ENCODE peak calls at places on chromosomes 6 and 20, in ten cellular contexts. One of them, this sample, is unnamed.

GRCh38 chr6:14549319-14549770 is 431.8 kb downstream of the CD83 start:
- DNase-seq in MM.1S: no peak
- DNase-seq in esophagus muscularis mucosa: no peak
- DNase-seq in HFF-Myc: no peak
- DNase-seq in psoas muscle: no peak
- DNase-seq in K562: no peak
- DNase-seq in IMR-90: no peak
- DNase-seq in AG04450: no peak
- DNase-seq in CD4-positive, alpha-beta memory T cell: no peak
- DNase-seq in PC-9: no peak
- DNase-seq in this sample: no peak

GRCh38 chr20:44409132-44409600 is 53.7 kb downstream of the HNF4A start:
- DNase-seq in IMR-90: peak
- DNase-seq in psoas muscle: no peak
- DNase-seq in PC-9: no peak
- DNase-seq in HFF-Myc: no peak
- DNase-seq in esophagus muscularis mucosa: no peak
- DNase-seq in CD4-positive, alpha-beta memory T cell: no peak
- DNase-seq in MM.1S: no peak
- DNase-seq in AG04450: no peak
- DNase-seq in K562: no peak
- DNase-seq in this sample: no peak

GRCh38 chr6:35213824-35214756 is at the start of gene SCUBE3:
- DNase-seq in IMR-90: peak
- DNase-seq in psoas muscle: no peak
- DNase-seq in CD4-positive, alpha-beta memory T cell: no peak
- DNase-seq in PC-9: peak
- DNase-seq in AG04450: no peak
- DNase-seq in K562: peak
- DNase-seq in MM.1S: no peak
- DNase-seq in HFF-Myc: no peak
- DNase-seq in esophagus muscularis mucosa: no peak
- DNase-seq in this sample: no peak

GRCh38 chr20:25525857-25526256 is 59.5 kb downstream of the NINL start:
- DNase-seq in IMR-90: peak
- DNase-seq in HFF-Myc: peak
- DNase-seq in esophagus muscularis mucosa: no peak
- DNase-seq in AG04450: peak
- DNase-seq in PC-9: peak
- DNase-seq in K562: no peak
- DNase-seq in psoas muscle: no peak
- DNase-seq in CD4-positive, alpha-beta memory T cell: no peak
- DNase-seq in MM.1S: no peak
- DNase-seq in this sample: no peak

GRCh38 chr6:31892821-31893220 is 4.7 kb downstream of the EHMT2 start:
- DNase-seq in IMR-90: no peak
- DNase-seq in CD4-positive, alpha-beta memory T cell: no peak
- DNase-seq in HFF-Myc: no peak
- DNase-seq in AG04450: no peak
- DNase-seq in esophagus muscularis mucosa: no peak
- DNase-seq in PC-9: no peak
- DNase-seq in K562: no peak
- DNase-seq in MM.1S: no peak
- DNase-seq in psoas muscle: no peak
- DNase-seq in this sample: no peak

GRCh38 chr20:51221791-51222408 is 199.0 kb upstream of the KCNG1 start:
- DNase-seq in IMR-90: peak
- DNase-seq in K562: no peak
- DNase-seq in MM.1S: no peak
- DNase-seq in esophagus muscularis mucosa: no peak
- DNase-seq in HFF-Myc: no peak
- DNase-seq in psoas muscle: peak
- DNase-seq in PC-9: peak
- DNase-seq in CD4-positive, alpha-beta memory T cell: no peak
- DNase-seq in AG04450: peak
- DNase-seq in this sample: no peak

GRCh38 chr20:61331542-61331941 is 79.5 kb downstream of the CDH4 start:
- DNase-seq in IMR-90: no peak
- DNase-seq in esophagus muscularis mucosa: peak
- DNase-seq in AG04450: no peak
- DNase-seq in PC-9: no peak
- DNase-seq in K562: no peak
- DNase-seq in CD4-positive, alpha-beta memory T cell: no peak
- DNase-seq in psoas muscle: no peak
- DNase-seq in HFF-Myc: no peak
- DNase-seq in MM.1S: no peak
- DNase-seq in this sample: no peak

GRCh38 chr6:70707893-70708292 is 40.2 kb downstream of the SMAP1 start:
- DNase-seq in esophagus muscularis mucosa: no peak
- DNase-seq in MM.1S: no peak
- DNase-seq in CD4-positive, alpha-beta memory T cell: no peak
- DNase-seq in PC-9: no peak
- DNase-seq in K562: no peak
- DNase-seq in AG04450: no peak
- DNase-seq in IMR-90: no peak
- DNase-seq in psoas muscle: no peak
- DNase-seq in HFF-Myc: no peak
- DNase-seq in this sample: no peak

GRCh38 chr6:164640946-164641345 is 668.5 kb downstream of the C6orf118 start:
- DNase-seq in CD4-positive, alpha-beta memory T cell: no peak
- DNase-seq in esophagus muscularis mucosa: no peak
- DNase-seq in HFF-Myc: no peak
- DNase-seq in K562: no peak
- DNase-seq in PC-9: no peak
- DNase-seq in AG04450: no peak
- DNase-seq in MM.1S: peak
- DNase-seq in IMR-90: no peak
- DNase-seq in psoas muscle: no peak
- DNase-seq in this sample: no peak

GRCh38 chr6:153872946-153873345 is 166.1 kb upstream of the OPRM1 start:
- DNase-seq in CD4-positive, alpha-beta memory T cell: no peak
- DNase-seq in PC-9: no peak
- DNase-seq in psoas muscle: no peak
- DNase-seq in esophagus muscularis mucosa: no peak
- DNase-seq in IMR-90: no peak
- DNase-seq in HFF-Myc: no peak
- DNase-seq in AG04450: no peak
- DNase-seq in K562: no peak
- DNase-seq in MM.1S: no peak
- DNase-seq in this sample: no peak
- H3K4me3 ChIP-seq in CD4-positive, alpha-beta memory T cell: no peak
- H3K4me3 ChIP-seq in PC-9: no peak
- H3K4me3 ChIP-seq in psoas muscle: no peak
- H3K4me3 ChIP-seq in esophagus muscularis mucosa: no peak
- H3K4me3 ChIP-seq in IMR-90: no peak
- H3K4me3 ChIP-seq in HFF-Myc: no peak
- H3K4me3 ChIP-seq in AG04450: no peak
- H3K4me3 ChIP-seq in K562: no peak
- H3K4me3 ChIP-seq in MM.1S: no peak
- H3K4me3 ChIP-seq in this sample: no peak

GRCh38 chr20:63741676-63742380 is 2.3 kb downstream of the SLC2A4RG start:
- DNase-seq in K562: peak
- DNase-seq in CD4-positive, alpha-beta memory T cell: no peak
- DNase-seq in PC-9: no peak
- DNase-seq in psoas muscle: peak
- DNase-seq in AG04450: no peak
- DNase-seq in IMR-90: no peak
- DNase-seq in esophagus muscularis mucosa: no peak
- DNase-seq in HFF-Myc: no peak
- DNase-seq in MM.1S: no peak
- DNase-seq in this sample: peak
- H3K4me3 ChIP-seq in K562: peak
- H3K4me3 ChIP-seq in CD4-positive, alpha-beta memory T cell: no peak
- H3K4me3 ChIP-seq in PC-9: peak
- H3K4me3 ChIP-seq in psoas muscle: peak
- H3K4me3 ChIP-seq in AG04450: peak
- H3K4me3 ChIP-seq in IMR-90: peak
- H3K4me3 ChIP-seq in esophagus muscularis mucosa: no peak
- H3K4me3 ChIP-seq in HFF-Myc: peak
- H3K4me3 ChIP-seq in MM.1S: no peak
- H3K4me3 ChIP-seq in this sample: peak

GRCh38 chr6:144660545-144660944 is 375.4 kb downstream of the UTRN start:
- DNase-seq in esophagus muscularis mucosa: no peak
- DNase-seq in AG04450: no peak
- DNase-seq in psoas muscle: no peak
- DNase-seq in MM.1S: no peak
- DNase-seq in K562: no peak
- DNase-seq in CD4-positive, alpha-beta memory T cell: no peak
- DNase-seq in PC-9: no peak
- DNase-seq in IMR-90: no peak
- DNase-seq in HFF-Myc: no peak
- DNase-seq in this sample: no peak

GRCh38 chr6:144657691-144658090 is 372.6 kb downstream of the UTRN start:
- DNase-seq in K562: no peak
- DNase-seq in MM.1S: no peak
- DNase-seq in psoas muscle: no peak
- DNase-seq in HFF-Myc: no peak
- DNase-seq in CD4-positive, alpha-beta memory T cell: no peak
- DNase-seq in PC-9: no peak
- DNase-seq in AG04450: no peak
- DNase-seq in esophagus muscularis mucosa: no peak
- DNase-seq in IMR-90: no peak
- DNase-seq in this sample: no peak

GRCh38 chr6:144659202-144659731 is 374.1 kb downstream of the UTRN start:
- DNase-seq in AG04450: no peak
- DNase-seq in MM.1S: peak
- DNase-seq in CD4-positive, alpha-beta memory T cell: peak
- DNase-seq in K562: no peak
- DNase-seq in psoas muscle: no peak
- DNase-seq in PC-9: no peak
- DNase-seq in HFF-Myc: no peak
- DNase-seq in esophagus muscularis mucosa: no peak
- DNase-seq in IMR-90: peak
- DNase-seq in this sample: no peak

GRCh38 chr6:144661101-144661806 is 376.1 kb downstream of the UTRN start:
- DNase-seq in esophagus muscularis mucosa: no peak
- DNase-seq in PC-9: no peak
- DNase-seq in CD4-positive, alpha-beta memory T cell: no peak
- DNase-seq in K562: no peak
- DNase-seq in AG04450: no peak
- DNase-seq in psoas muscle: no peak
- DNase-seq in IMR-90: peak
- DNase-seq in MM.1S: no peak
- DNase-seq in HFF-Myc: no peak
- DNase-seq in this sample: no peak

GRCh38 chr6:144659735-144660246 is 374.7 kb downstream of the UTRN start:
- DNase-seq in PC-9: no peak
- DNase-seq in HFF-Myc: no peak
- DNase-seq in CD4-positive, alpha-beta memory T cell: no peak
- DNase-seq in esophagus muscularis mucosa: no peak
- DNase-seq in AG04450: no peak
- DNase-seq in IMR-90: no peak
- DNase-seq in K562: no peak
- DNase-seq in psoas muscle: no peak
- DNase-seq in MM.1S: no peak
- DNase-seq in this sample: no peak
- H3K4me3 ChIP-seq in PC-9: no peak
- H3K4me3 ChIP-seq in HFF-Myc: no peak
- H3K4me3 ChIP-seq in CD4-positive, alpha-beta memory T cell: no peak
- H3K4me3 ChIP-seq in esophagus muscularis mucosa: no peak
- H3K4me3 ChIP-seq in AG04450: no peak
- H3K4me3 ChIP-seq in IMR-90: no peak
- H3K4me3 ChIP-seq in K562: no peak
- H3K4me3 ChIP-seq in psoas muscle: no peak
- H3K4me3 ChIP-seq in MM.1S: no peak
- H3K4me3 ChIP-seq in this sample: no peak

DNA sequence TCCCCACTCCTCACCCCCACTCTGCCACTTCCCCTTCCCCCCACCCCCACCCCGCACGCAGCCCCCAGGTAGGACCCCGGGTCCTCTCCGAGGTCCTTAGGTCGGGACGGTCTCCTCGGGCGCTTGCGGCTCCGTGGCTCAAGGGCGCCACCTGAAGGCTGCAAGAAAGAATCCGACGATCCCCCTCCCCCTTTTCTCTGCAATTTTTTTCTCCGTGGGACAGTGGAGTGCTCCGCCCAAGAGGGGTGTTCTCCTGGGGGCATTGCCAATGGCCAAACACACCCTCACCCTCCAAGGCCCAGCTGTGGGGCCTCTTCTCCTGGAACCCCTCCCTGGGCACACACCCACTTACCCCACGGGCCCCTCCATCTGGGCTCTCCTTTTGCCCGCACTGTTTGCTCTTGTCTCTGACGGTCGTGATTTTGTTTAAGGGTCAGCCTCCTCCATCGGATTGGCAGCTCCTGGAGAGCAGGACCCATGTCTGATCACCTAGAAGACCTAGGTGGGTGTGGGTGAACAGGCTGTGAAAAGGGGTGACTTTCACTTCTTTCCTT is 1.1 kb upstream of the TMEM74B start:
- DNase-seq in esophagus muscularis mucosa: no peak
- DNase-seq in CD4-positive, alpha-beta memory T cell: peak
- DNase-seq in AG04450: no peak
- DNase-seq in MM.1S: peak
- DNase-seq in HFF-Myc: no peak
- DNase-seq in psoas muscle: no peak
- DNase-seq in K562: peak
- DNase-seq in IMR-90: peak
- DNase-seq in PC-9: peak
- DNase-seq in this sample: no peak
- H3K4me3 ChIP-seq in esophagus muscularis mucosa: peak
- H3K4me3 ChIP-seq in CD4-positive, alpha-beta memory T cell: no peak
- H3K4me3 ChIP-seq in AG04450: peak
- H3K4me3 ChIP-seq in MM.1S: peak
- H3K4me3 ChIP-seq in HFF-Myc: no peak
- H3K4me3 ChIP-seq in psoas muscle: peak
- H3K4me3 ChIP-seq in K562: peak
- H3K4me3 ChIP-seq in IMR-90: no peak
- H3K4me3 ChIP-seq in PC-9: peak
- H3K4me3 ChIP-seq in this sample: peak

GRCh38 chr6:27651371-27651732 is 178.4 kb upstream of the ZNF184 start:
- DNase-seq in IMR-90: no peak
- DNase-seq in esophagus muscularis mucosa: no peak
- DNase-seq in MM.1S: no peak
- DNase-seq in psoas muscle: no peak
- DNase-seq in AG04450: no peak
- DNase-seq in CD4-positive, alpha-beta memory T cell: no peak
- DNase-seq in K562: peak
- DNase-seq in PC-9: peak
- DNase-seq in HFF-Myc: no peak
- DNase-seq in this sample: no peak

DNA sequence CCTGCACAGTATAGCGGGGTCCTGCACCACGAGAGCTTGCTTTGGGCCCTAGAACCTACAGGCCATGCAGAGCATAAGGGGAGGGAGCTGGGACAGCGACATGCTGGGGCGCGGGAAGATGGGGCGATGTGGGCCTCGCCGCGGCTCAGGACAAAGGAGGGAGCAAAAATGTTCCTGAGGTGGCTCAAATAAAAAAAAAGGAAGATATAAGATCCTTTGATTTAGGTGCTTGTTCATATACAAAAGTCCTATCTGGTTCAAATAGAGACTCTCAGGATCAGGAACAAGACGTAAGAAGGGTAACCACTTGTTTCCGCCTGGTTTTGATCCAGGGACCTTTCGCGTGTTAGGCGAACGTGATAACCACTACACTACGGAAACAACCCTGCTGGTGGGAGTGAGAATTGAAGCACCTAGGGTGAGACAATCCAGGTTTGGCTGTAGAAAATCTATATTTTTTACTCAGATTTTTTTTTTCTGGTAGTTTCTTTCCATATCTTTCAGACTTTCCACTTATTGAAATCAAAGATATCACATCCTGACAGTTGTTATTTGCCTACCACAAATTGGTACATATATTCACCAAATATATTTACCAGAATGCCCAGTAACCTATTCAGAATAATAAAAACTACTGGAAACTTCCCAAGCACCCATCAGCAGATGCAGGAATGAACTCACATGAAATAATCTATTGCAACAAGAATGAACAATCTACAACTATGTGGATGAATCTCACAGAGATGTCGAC is 177.9 kb upstream of the ZNF184 start:
- DNase-seq in esophagus muscularis mucosa: no peak
- DNase-seq in HFF-Myc: no peak
- DNase-seq in psoas muscle: no peak
- DNase-seq in CD4-positive, alpha-beta memory T cell: no peak
- DNase-seq in IMR-90: peak
- DNase-seq in PC-9: peak
- DNase-seq in MM.1S: no peak
- DNase-seq in AG04450: no peak
- DNase-seq in K562: peak
- DNase-seq in this sample: no peak
- H3K4me3 ChIP-seq in esophagus muscularis mucosa: no peak
- H3K4me3 ChIP-seq in HFF-Myc: peak
- H3K4me3 ChIP-seq in psoas muscle: no peak
- H3K4me3 ChIP-seq in CD4-positive, alpha-beta memory T cell: no peak
- H3K4me3 ChIP-seq in IMR-90: no peak
- H3K4me3 ChIP-seq in PC-9: peak
- H3K4me3 ChIP-seq in MM.1S: no peak
- H3K4me3 ChIP-seq in AG04450: no peak
- H3K4me3 ChIP-seq in K562: peak
- H3K4me3 ChIP-seq in this sample: no peak

This sample was measured in coronary artery.